ENCODE peak calls at places on chromosomes 7 and 10, in eight cellular contexts. One of them, this sample, is unnamed.

GRCh38 chr7:36227223-36227622 is 74.2 kb downstream of the EEPD1 start:
- DNase-seq in LoVo: no peak
- DNase-seq in T-helper 2 cell: no peak
- DNase-seq in mucosa of descending colon: no peak
- DNase-seq in CD4-positive, CD25-positive, alpha-beta regulatory T cell: no peak
- DNase-seq in Right ventricle myocardium superior: no peak
- DNase-seq in mucosa of gallbladder: peak
- DNase-seq in GM13977: no peak
- DNase-seq in this sample: no peak

GRCh38 chr10:48600645-48601505 is 4.0 kb downstream of the ARHGAP22 start:
- DNase-seq in LoVo: no peak
- DNase-seq in T-helper 2 cell: no peak
- DNase-seq in mucosa of descending colon: no peak
- DNase-seq in CD4-positive, CD25-positive, alpha-beta regulatory T cell: no peak
- DNase-seq in Right ventricle myocardium superior: no peak
- DNase-seq in mucosa of gallbladder: no peak
- DNase-seq in GM13977: no peak
- DNase-seq in this sample: no peak

GRCh38 chr10:95475003-95475383 is 86.2 kb downstream of the SORBS1 start:
- DNase-seq in LoVo: no peak
- DNase-seq in T-helper 2 cell: no peak
- DNase-seq in mucosa of descending colon: no peak
- DNase-seq in CD4-positive, CD25-positive, alpha-beta regulatory T cell: no peak
- DNase-seq in Right ventricle myocardium superior: no peak
- DNase-seq in mucosa of gallbladder: no peak
- DNase-seq in GM13977: no peak
- DNase-seq in this sample: no peak

GRCh38 chr10:88042162-88043100 is 179.0 kb downstream of the PTEN start:
- DNase-seq in LoVo: no peak
- DNase-seq in T-helper 2 cell: no peak
- DNase-seq in mucosa of descending colon: no peak
- DNase-seq in CD4-positive, CD25-positive, alpha-beta regulatory T cell: no peak
- DNase-seq in Right ventricle myocardium superior: no peak
- DNase-seq in mucosa of gallbladder: no peak
- DNase-seq in GM13977: no peak
- DNase-seq in this sample: no peak

GRCh38 chr10:84845628-84846261 is 517.4 kb downstream of the CCSER2 start:
- DNase-seq in LoVo: no peak
- DNase-seq in T-helper 2 cell: no peak
- DNase-seq in mucosa of descending colon: no peak
- DNase-seq in CD4-positive, CD25-positive, alpha-beta regulatory T cell: peak
- DNase-seq in Right ventricle myocardium superior: peak
- DNase-seq in mucosa of gallbladder: no peak
- DNase-seq in GM13977: no peak
- DNase-seq in this sample: peak

GRCh38 chr10:34236927-34237326 is 578.2 kb downstream of the PARD3 start:
- DNase-seq in LoVo: no peak
- DNase-seq in T-helper 2 cell: no peak
- DNase-seq in mucosa of descending colon: no peak
- DNase-seq in CD4-positive, CD25-positive, alpha-beta regulatory T cell: no peak
- DNase-seq in Right ventricle myocardium superior: no peak
- DNase-seq in mucosa of gallbladder: no peak
- DNase-seq in GM13977: no peak
- DNase-seq in this sample: no peak

GRCh38 chr7:20141666-20142065 is 75.5 kb downstream of the MACC1 start:
- DNase-seq in LoVo: no peak
- DNase-seq in T-helper 2 cell: no peak
- DNase-seq in mucosa of descending colon: no peak
- DNase-seq in CD4-positive, CD25-positive, alpha-beta regulatory T cell: no peak
- DNase-seq in Right ventricle myocardium superior: no peak
- DNase-seq in mucosa of gallbladder: no peak
- DNase-seq in GM13977: peak
- DNase-seq in this sample: peak

GRCh38 chr7:151769189-151769821 is 107.6 kb downstream of the PRKAG2 start:
- DNase-seq in LoVo: no peak
- DNase-seq in T-helper 2 cell: peak
- DNase-seq in mucosa of descending colon: no peak
- DNase-seq in CD4-positive, CD25-positive, alpha-beta regulatory T cell: peak
- DNase-seq in Right ventricle myocardium superior: no peak
- DNase-seq in mucosa of gallbladder: no peak
- DNase-seq in GM13977: peak
- DNase-seq in this sample: no peak

GRCh38 chr7:64504581-64505120 is 58.2 kb downstream of the ZNF680 start:
- DNase-seq in LoVo: no peak
- DNase-seq in T-helper 2 cell: no peak
- DNase-seq in mucosa of descending colon: no peak
- DNase-seq in CD4-positive, CD25-positive, alpha-beta regulatory T cell: no peak
- DNase-seq in Right ventricle myocardium superior: no peak
- DNase-seq in mucosa of gallbladder: no peak
- DNase-seq in GM13977: no peak
- DNase-seq in this sample: no peak

GRCh38 chr7:139232377-139232717 is 1.3 kb downstream of the UBN2 start:
- DNase-seq in LoVo: peak
- DNase-seq in T-helper 2 cell: no peak
- DNase-seq in mucosa of descending colon: no peak
- DNase-seq in CD4-positive, CD25-positive, alpha-beta regulatory T cell: peak
- DNase-seq in Right ventricle myocardium superior: no peak
- DNase-seq in mucosa of gallbladder: no peak
- DNase-seq in GM13977: no peak
- DNase-seq in this sample: no peak

GRCh38 chr10:63889756-63890155 is 368.6 kb downstream of the REEP3 start:
- DNase-seq in LoVo: no peak
- DNase-seq in T-helper 2 cell: no peak
- DNase-seq in mucosa of descending colon: no peak
- DNase-seq in CD4-positive, CD25-positive, alpha-beta regulatory T cell: no peak
- DNase-seq in Right ventricle myocardium superior: no peak
- DNase-seq in mucosa of gallbladder: no peak
- DNase-seq in GM13977: no peak
- DNase-seq in this sample: no peak

GRCh38 chr7:29463504-29464158 is 100.0 kb upstream of the PRR15 start:
- DNase-seq in LoVo: peak
- DNase-seq in T-helper 2 cell: no peak
- DNase-seq in mucosa of descending colon: peak
- DNase-seq in CD4-positive, CD25-positive, alpha-beta regulatory T cell: no peak
- DNase-seq in Right ventricle myocardium superior: no peak
- DNase-seq in mucosa of gallbladder: no peak
- DNase-seq in GM13977: no peak
- DNase-seq in this sample: no peak

GRCh38 chr10:79313911-79314439 is 33.3 kb upstream of the PPIF start:
- DNase-seq in LoVo: no peak
- DNase-seq in T-helper 2 cell: no peak
- DNase-seq in mucosa of descending colon: peak
- DNase-seq in CD4-positive, CD25-positive, alpha-beta regulatory T cell: no peak
- DNase-seq in Right ventricle myocardium superior: peak
- DNase-seq in mucosa of gallbladder: no peak
- DNase-seq in GM13977: no peak
- DNase-seq in this sample: no peak

GRCh38 chr10:12350167-12350872 is 973 bp downstream of the CAMK1D start:
- DNase-seq in LoVo: peak
- DNase-seq in T-helper 2 cell: peak
- DNase-seq in mucosa of descending colon: peak
- DNase-seq in CD4-positive, CD25-positive, alpha-beta regulatory T cell: peak
- DNase-seq in Right ventricle myocardium superior: peak
- DNase-seq in mucosa of gallbladder: peak
- DNase-seq in GM13977: peak
- DNase-seq in this sample: peak

GRCh38 chr7:10662982-10663884 is 310.4 kb upstream of the PHF14 start:
- DNase-seq in LoVo: no peak
- DNase-seq in T-helper 2 cell: no peak
- DNase-seq in mucosa of descending colon: no peak
- DNase-seq in CD4-positive, CD25-positive, alpha-beta regulatory T cell: no peak
- DNase-seq in Right ventricle myocardium superior: no peak
- DNase-seq in mucosa of gallbladder: no peak
- DNase-seq in GM13977: no peak
- DNase-seq in this sample: no peak

GRCh38 chr7:157807510-157807909 is 470.7 kb downstream of the DNAJB6 start:
- DNase-seq in LoVo: peak
- DNase-seq in T-helper 2 cell: no peak
- DNase-seq in mucosa of descending colon: peak
- DNase-seq in CD4-positive, CD25-positive, alpha-beta regulatory T cell: no peak
- DNase-seq in Right ventricle myocardium superior: no peak
- DNase-seq in mucosa of gallbladder: no peak
- DNase-seq in GM13977: no peak
- DNase-seq in this sample: no peak

GRCh38 chr10:59954296-59954695 is 47.9 kb upstream of the CCDC6 start:
- DNase-seq in LoVo: no peak
- DNase-seq in T-helper 2 cell: no peak
- DNase-seq in mucosa of descending colon: no peak
- DNase-seq in CD4-positive, CD25-positive, alpha-beta regulatory T cell: no peak
- DNase-seq in Right ventricle myocardium superior: no peak
- DNase-seq in mucosa of gallbladder: no peak
- DNase-seq in GM13977: no peak
- DNase-seq in this sample: no peak

GRCh38 chr7:20140278-20141058 is 76.7 kb downstream of the MACC1 start:
- DNase-seq in LoVo: no peak
- DNase-seq in T-helper 2 cell: no peak
- DNase-seq in mucosa of descending colon: no peak
- DNase-seq in CD4-positive, CD25-positive, alpha-beta regulatory T cell: no peak
- DNase-seq in Right ventricle myocardium superior: no peak
- DNase-seq in mucosa of gallbladder: no peak
- DNase-seq in GM13977: no peak
- DNase-seq in this sample: no peak

GRCh38 chr7:26062240-26062603 is 89.8 kb upstream of the NFE2L3 start:
- DNase-seq in LoVo: no peak
- DNase-seq in T-helper 2 cell: no peak
- DNase-seq in mucosa of descending colon: no peak
- DNase-seq in CD4-positive, CD25-positive, alpha-beta regulatory T cell: no peak
- DNase-seq in Right ventricle myocardium superior: no peak
- DNase-seq in mucosa of gallbladder: no peak
- DNase-seq in GM13977: no peak
- DNase-seq in this sample: no peak

GRCh38 chr7:147571436-147572180 is 1019.0 kb upstream of the C7orf33 start:
- DNase-seq in LoVo: no peak
- DNase-seq in T-helper 2 cell: no peak
- DNase-seq in mucosa of descending colon: no peak
- DNase-seq in CD4-positive, CD25-positive, alpha-beta regulatory T cell: no peak
- DNase-seq in Right ventricle myocardium superior: no peak
- DNase-seq in mucosa of gallbladder: no peak
- DNase-seq in GM13977: no peak
- DNase-seq in this sample: no peak

GRCh38 chr10:95542761-95543160 is 18.4 kb downstream of the SORBS1 start:
- DNase-seq in LoVo: no peak
- DNase-seq in T-helper 2 cell: no peak
- DNase-seq in mucosa of descending colon: no peak
- DNase-seq in CD4-positive, CD25-positive, alpha-beta regulatory T cell: no peak
- DNase-seq in Right ventricle myocardium superior: no peak
- DNase-seq in mucosa of gallbladder: no peak
- DNase-seq in GM13977: no peak
- DNase-seq in this sample: no peak

GRCh38 chr10:43688348-43688892 is 39.7 kb upstream of the ZNF32 start:
- DNase-seq in LoVo: no peak
- DNase-seq in T-helper 2 cell: no peak
- DNase-seq in mucosa of descending colon: no peak
- DNase-seq in CD4-positive, CD25-positive, alpha-beta regulatory T cell: no peak
- DNase-seq in Right ventricle myocardium superior: no peak
- DNase-seq in mucosa of gallbladder: no peak
- DNase-seq in GM13977: no peak
- DNase-seq in this sample: no peak

GRCh38 chr7:70676243-70676642 is 455.7 kb upstream of the GALNT17 start:
- DNase-seq in LoVo: no peak
- DNase-seq in T-helper 2 cell: no peak
- DNase-seq in mucosa of descending colon: no peak
- DNase-seq in CD4-positive, CD25-positive, alpha-beta regulatory T cell: no peak
- DNase-seq in Right ventricle myocardium superior: no peak
- DNase-seq in mucosa of gallbladder: no peak
- DNase-seq in GM13977: no peak
- DNase-seq in this sample: no peak

GRCh38 chr7:40544932-40545331 is 410.1 kb downstream of the SUGCT start:
- DNase-seq in LoVo: no peak
- DNase-seq in T-helper 2 cell: no peak
- DNase-seq in mucosa of descending colon: no peak
- DNase-seq in CD4-positive, CD25-positive, alpha-beta regulatory T cell: no peak
- DNase-seq in Right ventricle myocardium superior: no peak
- DNase-seq in mucosa of gallbladder: no peak
- DNase-seq in GM13977: no peak
- DNase-seq in this sample: no peak

This sample was measured in retina.